ENCODE peak calls at places on chromosome 20, in ten cellular contexts. One of them, this sample, is unnamed.

GRCh38 chr20:57603120-57603519 is 17.1 kb downstream of the ZBP1 start:
- DNase-seq in mesenchymal stem cell: no peak
- DNase-seq in CD8-positive, alpha-beta T cell: no peak
- DNase-seq in activated T-cell treated with anti-CD3 and anti-CD28 coated beads, Interleukin-2, amount 50 U/mL, for 4 hours: no peak
- DNase-seq in midbrain: no peak
- DNase-seq in NCI-H1436: no peak
- DNase-seq in D341Med: no peak
- DNase-seq in stimulated activated CD8-positive, alpha-beta memory T cell treated with anti-CD3 and anti-CD28 coated beads, Interleukin-7, amount 100 ng/mL, for 48 hours: no peak
- DNase-seq in central memory CD4-positive, alpha-beta T cell: no peak
- DNase-seq in effector memory CD8-positive, alpha-beta T cell: no peak
- DNase-seq in this sample: no peak

GRCh38 chr20:44038681-44039123 is 124.0 kb downstream of the TOX2 start:
- DNase-seq in stimulated activated CD8-positive, alpha-beta memory T cell treated with anti-CD3 and anti-CD28 coated beads, Interleukin-7, amount 100 ng/mL, for 48 hours: no peak
- DNase-seq in central memory CD4-positive, alpha-beta T cell: no peak
- DNase-seq in activated T-cell treated with anti-CD3 and anti-CD28 coated beads, Interleukin-2, amount 50 U/mL, for 4 hours: no peak
- DNase-seq in CD8-positive, alpha-beta T cell: no peak
- DNase-seq in NCI-H1436: no peak
- DNase-seq in midbrain: no peak
- DNase-seq in D341Med: no peak
- DNase-seq in mesenchymal stem cell: no peak
- DNase-seq in effector memory CD8-positive, alpha-beta T cell: no peak
- DNase-seq in this sample: peak; percentile 21

GRCh38 chr20:22462975-22463914 is 121.1 kb downstream of the FOXA2 start:
- DNase-seq in midbrain: no peak
- DNase-seq in central memory CD4-positive, alpha-beta T cell: no peak
- DNase-seq in CD8-positive, alpha-beta T cell: no peak
- DNase-seq in stimulated activated CD8-positive, alpha-beta memory T cell treated with anti-CD3 and anti-CD28 coated beads, Interleukin-7, amount 100 ng/mL, for 48 hours: no peak
- DNase-seq in activated T-cell treated with anti-CD3 and anti-CD28 coated beads, Interleukin-2, amount 50 U/mL, for 4 hours: no peak
- DNase-seq in NCI-H1436: peak; percentile 65
- DNase-seq in D341Med: no peak
- DNase-seq in mesenchymal stem cell: no peak
- DNase-seq in effector memory CD8-positive, alpha-beta T cell: no peak
- DNase-seq in this sample: no peak

GRCh38 chr20:58461899-58462298 is 53.3 kb downstream of the APCDD1L start:
- DNase-seq in central memory CD4-positive, alpha-beta T cell: no peak
- DNase-seq in midbrain: no peak
- DNase-seq in CD8-positive, alpha-beta T cell: no peak
- DNase-seq in stimulated activated CD8-positive, alpha-beta memory T cell treated with anti-CD3 and anti-CD28 coated beads, Interleukin-7, amount 100 ng/mL, for 48 hours: no peak
- DNase-seq in NCI-H1436: no peak
- DNase-seq in D341Med: no peak
- DNase-seq in activated T-cell treated with anti-CD3 and anti-CD28 coated beads, Interleukin-2, amount 50 U/mL, for 4 hours: no peak
- DNase-seq in effector memory CD8-positive, alpha-beta T cell: no peak
- DNase-seq in mesenchymal stem cell: no peak
- DNase-seq in this sample: no peak

GRCh38 chr20:33199026-33199425 is 18.1 kb upstream of the BPIFA3 start:
- DNase-seq in D341Med: no peak
- DNase-seq in CD8-positive, alpha-beta T cell: no peak
- DNase-seq in stimulated activated CD8-positive, alpha-beta memory T cell treated with anti-CD3 and anti-CD28 coated beads, Interleukin-7, amount 100 ng/mL, for 48 hours: no peak
- DNase-seq in activated T-cell treated with anti-CD3 and anti-CD28 coated beads, Interleukin-2, amount 50 U/mL, for 4 hours: no peak
- DNase-seq in NCI-H1436: no peak
- DNase-seq in midbrain: no peak
- DNase-seq in central memory CD4-positive, alpha-beta T cell: no peak
- DNase-seq in effector memory CD8-positive, alpha-beta T cell: no peak
- DNase-seq in mesenchymal stem cell: no peak
- DNase-seq in this sample: no peak

GRCh38 chr20:8190043-8190880 is 58.2 kb downstream of the PLCB1 start:
- DNase-seq in stimulated activated CD8-positive, alpha-beta memory T cell treated with anti-CD3 and anti-CD28 coated beads, Interleukin-7, amount 100 ng/mL, for 48 hours: no peak
- DNase-seq in midbrain: no peak
- DNase-seq in effector memory CD8-positive, alpha-beta T cell: no peak
- DNase-seq in activated T-cell treated with anti-CD3 and anti-CD28 coated beads, Interleukin-2, amount 50 U/mL, for 4 hours: no peak
- DNase-seq in central memory CD4-positive, alpha-beta T cell: no peak
- DNase-seq in CD8-positive, alpha-beta T cell: no peak
- DNase-seq in D341Med: no peak
- DNase-seq in NCI-H1436: no peak
- DNase-seq in mesenchymal stem cell: no peak
- DNase-seq in this sample: no peak

GRCh38 chr20:37309941-37310590 is 20.6 kb downstream of the MANBAL start:
- DNase-seq in activated T-cell treated with anti-CD3 and anti-CD28 coated beads, Interleukin-2, amount 50 U/mL, for 4 hours: no peak
- DNase-seq in CD8-positive, alpha-beta T cell: no peak
- DNase-seq in stimulated activated CD8-positive, alpha-beta memory T cell treated with anti-CD3 and anti-CD28 coated beads, Interleukin-7, amount 100 ng/mL, for 48 hours: no peak
- DNase-seq in central memory CD4-positive, alpha-beta T cell: no peak
- DNase-seq in midbrain: no peak
- DNase-seq in effector memory CD8-positive, alpha-beta T cell: no peak
- DNase-seq in D341Med: no peak
- DNase-seq in NCI-H1436: no peak
- DNase-seq in mesenchymal stem cell: peak; percentile 30
- DNase-seq in this sample: peak; percentile 51

GRCh38 chr20:62122659-62123449 is 579 bp downstream of the LSM14B start:
- DNase-seq in stimulated activated CD8-positive, alpha-beta memory T cell treated with anti-CD3 and anti-CD28 coated beads, Interleukin-7, amount 100 ng/mL, for 48 hours: no peak
- DNase-seq in midbrain: peak; percentile 3
- DNase-seq in central memory CD4-positive, alpha-beta T cell: peak; percentile 31
- DNase-seq in CD8-positive, alpha-beta T cell: peak; percentile 61
- DNase-seq in D341Med: peak; percentile 82
- DNase-seq in mesenchymal stem cell: peak; percentile 41
- DNase-seq in effector memory CD8-positive, alpha-beta T cell: peak; percentile 28
- DNase-seq in activated T-cell treated with anti-CD3 and anti-CD28 coated beads, Interleukin-2, amount 50 U/mL, for 4 hours: peak; percentile 34
- DNase-seq in NCI-H1436: peak; percentile 60
- DNase-seq in this sample: peak; percentile 63

GRCh38 chr20:19566226-19566960 is 191.7 kb upstream of the RIN2 start:
- DNase-seq in D341Med: no peak
- DNase-seq in midbrain: no peak
- DNase-seq in effector memory CD8-positive, alpha-beta T cell: no peak
- DNase-seq in CD8-positive, alpha-beta T cell: no peak
- DNase-seq in NCI-H1436: no peak
- DNase-seq in mesenchymal stem cell: no peak
- DNase-seq in activated T-cell treated with anti-CD3 and anti-CD28 coated beads, Interleukin-2, amount 50 U/mL, for 4 hours: no peak
- DNase-seq in central memory CD4-positive, alpha-beta T cell: no peak
- DNase-seq in stimulated activated CD8-positive, alpha-beta memory T cell treated with anti-CD3 and anti-CD28 coated beads, Interleukin-7, amount 100 ng/mL, for 48 hours: no peak
- DNase-seq in this sample: no peak

GRCh38 chr20:17473662-17474061 is 57.5 kb downstream of the BFSP1 start:
- DNase-seq in central memory CD4-positive, alpha-beta T cell: no peak
- DNase-seq in stimulated activated CD8-positive, alpha-beta memory T cell treated with anti-CD3 and anti-CD28 coated beads, Interleukin-7, amount 100 ng/mL, for 48 hours: no peak
- DNase-seq in NCI-H1436: no peak
- DNase-seq in midbrain: no peak
- DNase-seq in CD8-positive, alpha-beta T cell: no peak
- DNase-seq in D341Med: no peak
- DNase-seq in activated T-cell treated with anti-CD3 and anti-CD28 coated beads, Interleukin-2, amount 50 U/mL, for 4 hours: no peak
- DNase-seq in mesenchymal stem cell: no peak
- DNase-seq in effector memory CD8-positive, alpha-beta T cell: no peak
- DNase-seq in this sample: no peak

GRCh38 chr20:47350181-47350550 is 6.3 kb downstream of the ZMYND8 start:
- DNase-seq in activated T-cell treated with anti-CD3 and anti-CD28 coated beads, Interleukin-2, amount 50 U/mL, for 4 hours: no peak
- DNase-seq in central memory CD4-positive, alpha-beta T cell: peak; percentile 58
- DNase-seq in effector memory CD8-positive, alpha-beta T cell: no peak
- DNase-seq in stimulated activated CD8-positive, alpha-beta memory T cell treated with anti-CD3 and anti-CD28 coated beads, Interleukin-7, amount 100 ng/mL, for 48 hours: no peak
- DNase-seq in mesenchymal stem cell: no peak
- DNase-seq in NCI-H1436: no peak
- DNase-seq in D341Med: no peak
- DNase-seq in CD8-positive, alpha-beta T cell: no peak
- DNase-seq in midbrain: peak; percentile 63
- DNase-seq in this sample: no peak

GRCh38 chr20:56636701-56637100 is 7.6 kb downstream of the TFAP2C start:
- DNase-seq in central memory CD4-positive, alpha-beta T cell: no peak
- DNase-seq in effector memory CD8-positive, alpha-beta T cell: no peak
- DNase-seq in stimulated activated CD8-positive, alpha-beta memory T cell treated with anti-CD3 and anti-CD28 coated beads, Interleukin-7, amount 100 ng/mL, for 48 hours: no peak
- DNase-seq in D341Med: no peak
- DNase-seq in CD8-positive, alpha-beta T cell: no peak
- DNase-seq in midbrain: no peak
- DNase-seq in activated T-cell treated with anti-CD3 and anti-CD28 coated beads, Interleukin-2, amount 50 U/mL, for 4 hours: no peak
- DNase-seq in NCI-H1436: no peak
- DNase-seq in mesenchymal stem cell: peak; percentile 12
- DNase-seq in this sample: no peak

GRCh38 chr20:34045294-34045693 is 51.6 kb downstream of the RALY start:
- DNase-seq in mesenchymal stem cell: no peak
- DNase-seq in activated T-cell treated with anti-CD3 and anti-CD28 coated beads, Interleukin-2, amount 50 U/mL, for 4 hours: no peak
- DNase-seq in NCI-H1436: no peak
- DNase-seq in stimulated activated CD8-positive, alpha-beta memory T cell treated with anti-CD3 and anti-CD28 coated beads, Interleukin-7, amount 100 ng/mL, for 48 hours: no peak
- DNase-seq in D341Med: no peak
- DNase-seq in effector memory CD8-positive, alpha-beta T cell: no peak
- DNase-seq in midbrain: no peak
- DNase-seq in central memory CD4-positive, alpha-beta T cell: no peak
- DNase-seq in CD8-positive, alpha-beta T cell: no peak
- DNase-seq in this sample: peak; percentile 43

GRCh38 chr20:59342017-59342957 is 41.9 kb downstream of the EDN3 start:
- DNase-seq in midbrain: no peak
- DNase-seq in central memory CD4-positive, alpha-beta T cell: no peak
- DNase-seq in effector memory CD8-positive, alpha-beta T cell: no peak
- DNase-seq in mesenchymal stem cell: no peak
- DNase-seq in stimulated activated CD8-positive, alpha-beta memory T cell treated with anti-CD3 and anti-CD28 coated beads, Interleukin-7, amount 100 ng/mL, for 48 hours: no peak
- DNase-seq in NCI-H1436: no peak
- DNase-seq in activated T-cell treated with anti-CD3 and anti-CD28 coated beads, Interleukin-2, amount 50 U/mL, for 4 hours: no peak
- DNase-seq in D341Med: peak; percentile 66
- DNase-seq in CD8-positive, alpha-beta T cell: no peak
- DNase-seq in this sample: no peak

GRCh38 chr20:44646023-44646640 is 5.4 kb downstream of the ADA start:
- DNase-seq in mesenchymal stem cell: peak; percentile 50
- DNase-seq in central memory CD4-positive, alpha-beta T cell: peak; percentile 33
- DNase-seq in CD8-positive, alpha-beta T cell: peak; percentile 27
- DNase-seq in NCI-H1436: no peak
- DNase-seq in stimulated activated CD8-positive, alpha-beta memory T cell treated with anti-CD3 and anti-CD28 coated beads, Interleukin-7, amount 100 ng/mL, for 48 hours: no peak
- DNase-seq in activated T-cell treated with anti-CD3 and anti-CD28 coated beads, Interleukin-2, amount 50 U/mL, for 4 hours: no peak
- DNase-seq in effector memory CD8-positive, alpha-beta T cell: no peak
- DNase-seq in midbrain: no peak
- DNase-seq in D341Med: no peak
- DNase-seq in this sample: no peak

GRCh38 chr20:2133318-2134183 is 31.9 kb downstream of the STK35 start:
- DNase-seq in D341Med: no peak
- DNase-seq in CD8-positive, alpha-beta T cell: no peak
- DNase-seq in effector memory CD8-positive, alpha-beta T cell: no peak
- DNase-seq in activated T-cell treated with anti-CD3 and anti-CD28 coated beads, Interleukin-2, amount 50 U/mL, for 4 hours: no peak
- DNase-seq in NCI-H1436: peak; percentile 18
- DNase-seq in mesenchymal stem cell: peak; percentile 90
- DNase-seq in central memory CD4-positive, alpha-beta T cell: no peak
- DNase-seq in midbrain: no peak
- DNase-seq in stimulated activated CD8-positive, alpha-beta memory T cell treated with anti-CD3 and anti-CD28 coated beads, Interleukin-7, amount 100 ng/mL, for 48 hours: no peak
- DNase-seq in this sample: no peak

GRCh38 chr20:36572701-36573102 is 695 bp upstream of the TGIF2 start:
- DNase-seq in stimulated activated CD8-positive, alpha-beta memory T cell treated with anti-CD3 and anti-CD28 coated beads, Interleukin-7, amount 100 ng/mL, for 48 hours: no peak
- DNase-seq in mesenchymal stem cell: peak; percentile 74
- DNase-seq in NCI-H1436: no peak
- DNase-seq in midbrain: no peak
- DNase-seq in effector memory CD8-positive, alpha-beta T cell: peak; percentile 50
- DNase-seq in CD8-positive, alpha-beta T cell: peak; percentile 71
- DNase-seq in D341Med: no peak
- DNase-seq in central memory CD4-positive, alpha-beta T cell: peak; percentile 67
- DNase-seq in activated T-cell treated with anti-CD3 and anti-CD28 coated beads, Interleukin-2, amount 50 U/mL, for 4 hours: peak; percentile 65
- DNase-seq in this sample: peak; percentile 36

GRCh38 chr20:49938173-49939163 is 2.3 kb downstream of the RNF114 start:
- DNase-seq in stimulated activated CD8-positive, alpha-beta memory T cell treated with anti-CD3 and anti-CD28 coated beads, Interleukin-7, amount 100 ng/mL, for 48 hours: no peak
- DNase-seq in effector memory CD8-positive, alpha-beta T cell: no peak
- DNase-seq in CD8-positive, alpha-beta T cell: no peak
- DNase-seq in D341Med: peak; percentile 61
- DNase-seq in mesenchymal stem cell: peak; percentile 71
- DNase-seq in central memory CD4-positive, alpha-beta T cell: no peak
- DNase-seq in NCI-H1436: no peak
- DNase-seq in activated T-cell treated with anti-CD3 and anti-CD28 coated beads, Interleukin-2, amount 50 U/mL, for 4 hours: no peak
- DNase-seq in midbrain: peak; percentile 13
- DNase-seq in this sample: peak; percentile 47

GRCh38 chr20:41427833-41428232 is 61.2 kb upstream of the EMILIN3 start:
- DNase-seq in CD8-positive, alpha-beta T cell: no peak
- DNase-seq in D341Med: no peak
- DNase-seq in NCI-H1436: no peak
- DNase-seq in mesenchymal stem cell: no peak
- DNase-seq in stimulated activated CD8-positive, alpha-beta memory T cell treated with anti-CD3 and anti-CD28 coated beads, Interleukin-7, amount 100 ng/mL, for 48 hours: no peak
- DNase-seq in effector memory CD8-positive, alpha-beta T cell: no peak
- DNase-seq in activated T-cell treated with anti-CD3 and anti-CD28 coated beads, Interleukin-2, amount 50 U/mL, for 4 hours: no peak
- DNase-seq in midbrain: no peak
- DNase-seq in central memory CD4-positive, alpha-beta T cell: no peak
- DNase-seq in this sample: no peak

GRCh38 chr20:37316116-37316774 is 26.8 kb downstream of the MANBAL start:
- DNase-seq in midbrain: no peak
- DNase-seq in central memory CD4-positive, alpha-beta T cell: no peak
- DNase-seq in D341Med: no peak
- DNase-seq in mesenchymal stem cell: peak; percentile 40
- DNase-seq in stimulated activated CD8-positive, alpha-beta memory T cell treated with anti-CD3 and anti-CD28 coated beads, Interleukin-7, amount 100 ng/mL, for 48 hours: no peak
- DNase-seq in NCI-H1436: no peak
- DNase-seq in CD8-positive, alpha-beta T cell: no peak
- DNase-seq in activated T-cell treated with anti-CD3 and anti-CD28 coated beads, Interleukin-2, amount 50 U/mL, for 4 hours: no peak
- DNase-seq in effector memory CD8-positive, alpha-beta T cell: peak; percentile 14
- DNase-seq in this sample: peak; percentile 25

GRCh38 chr20:16474342-16474741 is 98.9 kb downstream of the KIF16B start:
- DNase-seq in effector memory CD8-positive, alpha-beta T cell: no peak
- DNase-seq in central memory CD4-positive, alpha-beta T cell: no peak
- DNase-seq in stimulated activated CD8-positive, alpha-beta memory T cell treated with anti-CD3 and anti-CD28 coated beads, Interleukin-7, amount 100 ng/mL, for 48 hours: no peak
- DNase-seq in activated T-cell treated with anti-CD3 and anti-CD28 coated beads, Interleukin-2, amount 50 U/mL, for 4 hours: no peak
- DNase-seq in midbrain: no peak
- DNase-seq in mesenchymal stem cell: no peak
- DNase-seq in CD8-positive, alpha-beta T cell: no peak
- DNase-seq in D341Med: no peak
- DNase-seq in NCI-H1436: no peak
- DNase-seq in this sample: no peak

GRCh38 chr20:31608256-31608980 is 3.3 kb downstream of the ID1 start:
- DNase-seq in CD8-positive, alpha-beta T cell: no peak
- DNase-seq in NCI-H1436: peak; percentile 79
- DNase-seq in activated T-cell treated with anti-CD3 and anti-CD28 coated beads, Interleukin-2, amount 50 U/mL, for 4 hours: no peak
- DNase-seq in effector memory CD8-positive, alpha-beta T cell: no peak
- DNase-seq in central memory CD4-positive, alpha-beta T cell: no peak
- DNase-seq in stimulated activated CD8-positive, alpha-beta memory T cell treated with anti-CD3 and anti-CD28 coated beads, Interleukin-7, amount 100 ng/mL, for 48 hours: no peak
- DNase-seq in mesenchymal stem cell: peak; percentile 85
- DNase-seq in midbrain: peak; percentile 43
- DNase-seq in D341Med: peak; percentile 88
- DNase-seq in this sample: peak; percentile 92

GRCh38 chr20:16583444-16583843 is 10.2 kb upstream of the KIF16B start:
- DNase-seq in stimulated activated CD8-positive, alpha-beta memory T cell treated with anti-CD3 and anti-CD28 coated beads, Interleukin-7, amount 100 ng/mL, for 48 hours: no peak
- DNase-seq in central memory CD4-positive, alpha-beta T cell: no peak
- DNase-seq in CD8-positive, alpha-beta T cell: no peak
- DNase-seq in mesenchymal stem cell: no peak
- DNase-seq in D341Med: no peak
- DNase-seq in activated T-cell treated with anti-CD3 and anti-CD28 coated beads, Interleukin-2, amount 50 U/mL, for 4 hours: no peak
- DNase-seq in effector memory CD8-positive, alpha-beta T cell: no peak
- DNase-seq in midbrain: no peak
- DNase-seq in NCI-H1436: no peak
- DNase-seq in this sample: no peak

GRCh38 chr20:61902213-61902869 is 163.3 kb downstream of the TAF4 start:
- DNase-seq in D341Med: no peak
- DNase-seq in central memory CD4-positive, alpha-beta T cell: no peak
- DNase-seq in mesenchymal stem cell: no peak
- DNase-seq in stimulated activated CD8-positive, alpha-beta memory T cell treated with anti-CD3 and anti-CD28 coated beads, Interleukin-7, amount 100 ng/mL, for 48 hours: no peak
- DNase-seq in CD8-positive, alpha-beta T cell: no peak
- DNase-seq in NCI-H1436: no peak
- DNase-seq in midbrain: no peak
- DNase-seq in effector memory CD8-positive, alpha-beta T cell: no peak
- DNase-seq in activated T-cell treated with anti-CD3 and anti-CD28 coated beads, Interleukin-2, amount 50 U/mL, for 4 hours: no peak
- DNase-seq in this sample: no peak

GRCh38 chr20:9403481-9403880 is 110.9 kb upstream of the LAMP5 start:
- DNase-seq in midbrain: no peak
- DNase-seq in stimulated activated CD8-positive, alpha-beta memory T cell treated with anti-CD3 and anti-CD28 coated beads, Interleukin-7, amount 100 ng/mL, for 48 hours: no peak
- DNase-seq in mesenchymal stem cell: no peak
- DNase-seq in D341Med: no peak
- DNase-seq in central memory CD4-positive, alpha-beta T cell: no peak
- DNase-seq in activated T-cell treated with anti-CD3 and anti-CD28 coated beads, Interleukin-2, amount 50 U/mL, for 4 hours: no peak
- DNase-seq in effector memory CD8-positive, alpha-beta T cell: no peak
- DNase-seq in NCI-H1436: no peak
- DNase-seq in CD8-positive, alpha-beta T cell: no peak
- DNase-seq in this sample: no peak

GRCh38 chr20:45407783-45408645 is at the start of gene DBNDD2:
- DNase-seq in stimulated activated CD8-positive, alpha-beta memory T cell treated with anti-CD3 and anti-CD28 coated beads, Interleukin-7, amount 100 ng/mL, for 48 hours: no peak
- DNase-seq in D341Med: no peak
- DNase-seq in activated T-cell treated with anti-CD3 and anti-CD28 coated beads, Interleukin-2, amount 50 U/mL, for 4 hours: peak; percentile 37
- DNase-seq in effector memory CD8-positive, alpha-beta T cell: no peak
- DNase-seq in NCI-H1436: no peak
- DNase-seq in midbrain: peak; percentile 91
- DNase-seq in CD8-positive, alpha-beta T cell: peak; percentile 36
- DNase-seq in mesenchymal stem cell: no peak
- DNase-seq in central memory CD4-positive, alpha-beta T cell: peak; percentile 11
- DNase-seq in this sample: no peak

GRCh38 chr20:60088236-60088635 is 130.0 kb downstream of the CDH26 start:
- DNase-seq in CD8-positive, alpha-beta T cell: no peak
- DNase-seq in mesenchymal stem cell: no peak
- DNase-seq in D341Med: no peak
- DNase-seq in NCI-H1436: no peak
- DNase-seq in effector memory CD8-positive, alpha-beta T cell: no peak
- DNase-seq in central memory CD4-positive, alpha-beta T cell: no peak
- DNase-seq in stimulated activated CD8-positive, alpha-beta memory T cell treated with anti-CD3 and anti-CD28 coated beads, Interleukin-7, amount 100 ng/mL, for 48 hours: no peak
- DNase-seq in midbrain: no peak
- DNase-seq in activated T-cell treated with anti-CD3 and anti-CD28 coated beads, Interleukin-2, amount 50 U/mL, for 4 hours: no peak
- DNase-seq in this sample: no peak

GRCh38 chr20:20729563-20729962 is 17.1 kb upstream of the RALGAPA2 start:
- DNase-seq in central memory CD4-positive, alpha-beta T cell: no peak
- DNase-seq in effector memory CD8-positive, alpha-beta T cell: no peak
- DNase-seq in activated T-cell treated with anti-CD3 and anti-CD28 coated beads, Interleukin-2, amount 50 U/mL, for 4 hours: no peak
- DNase-seq in CD8-positive, alpha-beta T cell: no peak
- DNase-seq in mesenchymal stem cell: no peak
- DNase-seq in NCI-H1436: no peak
- DNase-seq in midbrain: no peak
- DNase-seq in stimulated activated CD8-positive, alpha-beta memory T cell treated with anti-CD3 and anti-CD28 coated beads, Interleukin-7, amount 100 ng/mL, for 48 hours: no peak
- DNase-seq in D341Med: no peak
- DNase-seq in this sample: no peak

This sample was measured in stomach.